ENCODE peak calls at places on chromosomes 11 and 22, in four cellular contexts. E is transverse colon; S is uterus; K is CD8-positive, alpha-beta T cell. U is an unnamed sample.

GRCh38 chr11:2522636-2523255 is 77.9 kb downstream of the KCNQ1 start:
- DNase-seq in K (no peak), S (peak), E (peak), U (no peak)

GRCh38 chr11:115471367-115471766 is 32.8 kb downstream of the CADM1 start:
- DNase-seq in E (no peak), S (no peak), K (no peak), U (peak)

GRCh38 chr22:29079218-29079901 is 6.5 kb downstream of the KREMEN1 start:
- DNase-seq in S (no peak), E (peak), K (no peak), U (no peak)

GRCh38 chr11:119120639-119121007 is 757 bp upstream of the HINFP start:
- DNase-seq in E (no peak), K (no peak), S (no peak), U (no peak)

GRCh38 chr11:79088967-79089366 is 351.9 kb downstream of the TENM4 start:
- DNase-seq in E (no peak), K (no peak), S (no peak), U (no peak)

GRCh38 chr22:38180841-38181452 is 683 bp downstream of the PLA2G6 start:
- DNase-seq in K (peak), E (peak), S (no peak), U (no peak)

GRCh38 chr22:44406581-44407403 is 91.2 kb downstream of the RTL6 start:
- DNase-seq in K (no peak), E (no peak), S (no peak), U (no peak)

GRCh38 chr11:59753650-59754493 is 1.3 kb upstream of the STX3 start:
- DNase-seq in K (peak), S (peak), E (peak), U (no peak)

GRCh38 chr11:79229047-79229446 is 211.8 kb downstream of the TENM4 start:
- DNase-seq in E (no peak), S (no peak), K (no peak), U (no peak)

GRCh38 chr11:42841563-42841962 is 470.2 kb upstream of the API5 start:
- DNase-seq in E (no peak), K (no peak), S (no peak), U (no peak)

GRCh38 chr22:46399625-46400024 is 64.1 kb downstream of the TRMU start:
- DNase-seq in K (no peak), S (no peak), E (no peak), U (no peak)

GRCh38 chr11:64060861-64061444 is 25.2 kb downstream of the FLRT1 start:
- DNase-seq in K (peak), E (peak), S (peak), U (no peak)

GRCh38 chr11:44632466-44633123 is 67.1 kb downstream of the CD82 start:
- DNase-seq in E (peak), K (peak), S (no peak), U (no peak)

GRCh38 chr11:12015486-12015885 is 7.1 kb upstream of the DKK3 start:
- DNase-seq in K (no peak), E (no peak), S (no peak), U (no peak)

GRCh38 chr11:79314906-79315689 is 125.7 kb downstream of the TENM4 start:
- DNase-seq in E (no peak), S (no peak), K (no peak), U (no peak)

DNA sequence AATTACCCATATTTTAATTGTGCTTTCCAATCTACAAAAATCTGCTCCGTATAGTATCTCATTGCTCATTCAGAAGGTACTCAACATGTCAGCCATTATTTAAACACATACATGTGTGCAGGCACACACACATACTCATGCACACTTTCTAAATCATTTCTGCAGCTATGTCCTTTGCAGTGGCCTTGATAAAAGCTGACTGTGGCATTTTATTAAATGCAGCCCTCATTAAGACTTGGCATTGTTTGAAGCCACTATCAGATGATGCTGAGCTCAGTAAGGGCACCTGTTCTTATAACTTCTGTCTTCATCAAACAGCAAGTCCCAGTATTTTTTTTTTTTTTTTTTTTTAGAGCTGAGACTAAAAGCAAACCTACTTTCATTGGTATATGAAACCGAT is 1071.9 kb upstream of the CCDC90B start:
- DNase-seq in K (no peak), E (no peak), S (no peak), U (no peak)
- TF ChIP-seq CTCF in K (no peak), E (no peak), S (no peak), U (no peak)

GRCh38 chr22:19172213-19173046 is 6.1 kb downstream of the SLC25A1 start:
- DNase-seq in K (no peak), S (no peak), E (no peak), U (no peak)
- H3K4me3 ChIP-seq in K (peak), S (peak), E (peak), U (peak)

GRCh38 chr11:72924568-72925190 is 110.5 kb downstream of the ATG16L2 start:
- DNase-seq in S (no peak), K (no peak), E (no peak), U (no peak)
- TF ChIP-seq CTCF in S (peak), K (peak), E (peak), U (peak)

DNA sequence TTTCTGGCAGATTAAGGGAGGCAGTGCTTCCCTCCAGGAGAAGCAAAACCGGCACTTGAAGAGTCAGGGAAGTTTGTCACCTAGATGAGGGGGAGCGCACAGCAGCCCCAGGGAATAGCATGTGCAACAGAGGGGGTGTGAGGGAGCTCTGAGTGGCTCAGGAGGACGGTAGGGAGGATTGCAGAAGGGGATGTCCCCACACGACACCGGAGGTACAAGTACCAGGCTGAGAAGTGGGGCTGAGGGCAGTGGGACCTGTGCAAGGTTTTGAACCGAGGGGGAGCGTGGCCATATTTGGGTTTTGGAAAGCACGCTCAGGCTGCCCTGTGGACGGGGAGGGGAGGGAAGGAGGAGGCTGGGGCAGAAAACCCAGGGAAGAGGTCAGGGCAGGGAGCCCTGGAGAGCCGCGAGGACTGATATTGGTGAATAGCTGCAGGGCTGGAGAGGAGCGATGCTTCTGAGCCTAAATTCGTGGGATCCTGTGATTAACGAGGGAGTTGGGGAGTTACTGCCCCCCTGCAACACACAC is 17.9 kb upstream of the TMPRSS6 start:
- DNase-seq in K (no peak), E (no peak), S (no peak), U (no peak)
- H3K4me3 ChIP-seq in K (no peak), E (no peak), S (no peak), U (no peak)

DNA sequence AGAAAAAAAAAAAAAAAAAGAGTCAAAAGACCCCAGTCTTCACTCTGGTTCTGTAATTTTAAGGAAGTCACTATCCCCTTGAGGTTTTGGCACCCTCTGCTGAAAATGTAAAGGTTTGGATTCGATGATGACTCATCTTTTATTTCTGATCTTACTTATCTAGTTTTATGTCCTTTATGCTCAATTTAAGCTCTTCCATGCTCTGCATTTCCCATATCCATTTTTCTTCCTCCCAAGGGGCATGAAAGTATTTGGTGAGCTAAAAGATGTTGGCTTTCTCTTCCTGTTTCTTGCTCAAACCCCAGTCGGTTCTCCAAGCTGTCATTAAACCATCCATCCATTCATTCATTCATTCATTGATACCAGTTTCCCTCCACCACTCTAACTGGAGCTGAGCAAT is 61.0 kb upstream of the CDON start:
- DNase-seq in S (no peak), E (no peak), K (no peak), U (no peak)
- TF ChIP-seq CTCF in S (no peak), E (no peak), K (no peak), U (no peak)

DNA sequence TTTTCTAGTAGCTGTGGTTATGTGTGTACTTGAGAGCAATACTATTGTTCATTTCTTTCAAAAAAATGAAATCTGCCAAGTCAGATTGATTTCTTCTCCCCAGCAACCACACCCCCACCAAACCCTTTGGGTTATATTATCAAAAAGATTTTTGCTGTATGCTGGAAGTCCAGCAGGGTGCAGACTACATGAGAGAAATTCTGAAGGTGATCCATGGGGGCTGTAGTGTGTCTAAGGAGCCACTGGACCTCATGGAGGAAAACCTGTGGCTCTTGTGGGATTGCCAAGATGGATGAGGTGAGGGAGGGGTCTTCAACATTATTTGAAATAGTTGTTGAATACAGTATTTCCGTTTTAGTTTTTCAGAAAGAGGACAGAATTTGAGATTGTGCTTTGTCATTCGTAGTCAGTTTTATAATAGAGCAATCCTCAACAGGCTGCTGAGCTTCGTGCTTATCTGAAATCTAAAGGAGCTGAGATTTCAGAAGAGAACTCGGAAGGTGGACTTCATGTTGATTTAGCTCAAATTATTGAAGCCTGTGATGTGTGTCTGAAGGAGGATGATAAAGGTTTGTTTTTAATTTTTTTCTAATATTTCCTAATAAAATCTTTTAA is 3.1 kb downstream of the EIF3M start:
- DNase-seq in E (no peak), K (no peak), S (no peak), U (no peak)
- H3K4me3 ChIP-seq in E (no peak), K (no peak), S (no peak), U (no peak)

DNA sequence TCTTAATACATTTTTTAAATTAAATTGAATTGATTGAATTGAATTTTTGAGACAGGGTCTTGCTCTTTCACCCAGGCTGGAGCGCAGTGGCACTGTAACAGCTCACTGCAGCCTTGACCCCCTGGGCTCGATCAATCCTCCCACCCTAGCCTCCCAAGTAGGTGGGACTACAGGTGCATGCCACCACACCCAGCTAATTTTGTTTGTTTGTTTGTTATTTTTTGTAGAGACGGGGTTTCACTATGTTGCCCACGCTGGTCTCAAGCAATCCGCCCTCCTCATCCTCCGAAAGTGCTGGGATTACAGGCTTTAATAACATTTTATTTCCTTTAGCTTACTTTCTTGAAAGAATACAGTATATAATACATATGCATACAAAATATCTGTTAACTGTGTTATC is 226.9 kb downstream of the BUD13 start:
- DNase-seq in E (no peak), S (no peak), K (no peak), U (no peak)
- TF ChIP-seq CTCF in E (no peak), S (no peak), K (no peak), U (no peak)

DNA sequence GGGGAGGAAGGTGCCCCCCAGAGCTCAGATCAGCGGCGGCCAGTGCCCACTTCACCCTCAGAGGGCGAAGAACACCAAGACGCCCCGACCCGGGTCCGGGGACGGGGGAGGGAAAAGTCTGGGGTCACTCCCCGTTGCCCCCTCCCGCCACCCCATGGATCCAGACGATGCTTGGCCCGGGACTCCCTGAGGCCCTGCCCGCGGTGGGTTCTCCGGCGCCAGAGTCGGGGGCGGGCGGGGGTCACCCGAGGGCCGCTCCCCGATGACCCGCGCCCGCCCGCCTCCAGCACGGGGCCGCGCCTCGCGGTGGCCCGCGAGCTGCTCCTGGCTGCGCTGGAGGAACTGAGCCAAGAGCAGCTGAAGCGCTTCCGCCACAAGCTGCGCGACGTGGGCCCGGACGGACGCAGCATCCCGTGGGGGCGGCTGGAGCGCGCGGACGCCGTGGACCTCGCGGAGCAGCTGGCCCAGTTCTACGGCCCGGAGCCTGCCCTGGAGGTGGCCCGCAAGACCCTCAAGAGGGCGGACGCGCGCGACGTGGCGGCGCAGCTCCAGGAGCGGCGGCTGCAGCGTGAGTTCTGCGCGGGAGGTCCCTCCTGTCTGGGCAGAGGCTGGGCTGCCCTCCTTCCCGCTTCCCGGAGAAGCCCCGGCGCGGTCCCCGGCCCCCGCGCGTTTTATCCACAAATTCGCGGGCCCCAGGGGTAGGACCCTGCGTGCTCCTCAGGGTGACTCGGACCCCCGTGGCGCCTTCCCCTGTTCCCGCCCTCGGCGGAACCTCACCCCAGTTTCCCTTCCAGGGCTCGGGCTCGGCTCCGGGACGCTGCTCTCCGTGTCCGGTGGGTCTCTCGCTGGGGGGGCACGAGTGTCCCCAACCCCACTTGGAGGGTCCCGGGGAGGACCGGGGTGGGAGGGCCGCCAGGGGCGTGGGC is 1.1 kb downstream of the NLRP6 start:
- DNase-seq in S (no peak), K (peak), E (no peak), U (no peak)
- H3K4me3 ChIP-seq in S (no peak), K (peak), E (peak), U (no peak)

GRCh38 chr11:67195971-67196418 is 70.3 kb upstream of the GRK2 start:
- DNase-seq in E (peak), S (peak), K (no peak), U (no peak)
- TF ChIP-seq CTCF in E (no peak), S (no peak), K (no peak), U (no peak)

GRCh38 chr11:93734427-93735222 is 6.7 kb downstream of the TAF1D start:
- DNase-seq in K (no peak), E (no peak), S (no peak), U (no peak)
- H3K4me3 ChIP-seq in K (no peak), E (no peak), S (no peak), U (no peak)